ENCODE peak calls at places on chromosomes 16 and 17, in four cellular contexts. One of them, this sample, is unnamed.

GRCh38 chr17:8875957-8876356 is 8.5 kb upstream of the PIK3R6 start:
- DNase-seq in fibroblast of lung: peak
- DNase-seq in cerebellar cortex: no peak
- DNase-seq in stomach: no peak
- DNase-seq in this sample: peak

GRCh38 chr17:32288600-32288999 is 23.0 kb downstream of the RHBDL3 start:
- DNase-seq in fibroblast of lung: no peak
- DNase-seq in cerebellar cortex: no peak
- DNase-seq in stomach: no peak
- DNase-seq in this sample: no peak

GRCh38 chr16:30488764-30489595 is 16.4 kb downstream of the ITGAL start:
- DNase-seq in fibroblast of lung: no peak
- DNase-seq in cerebellar cortex: no peak
- DNase-seq in stomach: no peak
- DNase-seq in this sample: no peak

GRCh38 chr17:33039874-33040273 is 48.2 kb downstream of the SPACA3 start:
- DNase-seq in fibroblast of lung: peak
- DNase-seq in cerebellar cortex: peak
- DNase-seq in stomach: no peak
- DNase-seq in this sample: peak

GRCh38 chr17:28716740-28717577 is 709 bp downstream of the RAB34 start:
- DNase-seq in fibroblast of lung: peak
- DNase-seq in cerebellar cortex: no peak
- DNase-seq in stomach: no peak
- DNase-seq in this sample: peak

GRCh38 chr17:67711916-67712315 is 5.8 kb upstream of the NOL11 start:
- DNase-seq in fibroblast of lung: no peak
- DNase-seq in cerebellar cortex: no peak
- DNase-seq in stomach: no peak
- DNase-seq in this sample: no peak

GRCh38 chr17:51091635-51092034 is 29.0 kb downstream of the SPAG9 start:
- DNase-seq in fibroblast of lung: no peak
- DNase-seq in cerebellar cortex: no peak
- DNase-seq in stomach: no peak
- DNase-seq in this sample: no peak

GRCh38 chr16:7405166-7405565 is 72.5 kb downstream of the RBFOX1 start:
- DNase-seq in fibroblast of lung: no peak
- DNase-seq in cerebellar cortex: no peak
- DNase-seq in stomach: peak
- DNase-seq in this sample: peak

GRCh38 chr16:31135535-31136286 is at the start of gene PRSS8:
- DNase-seq in fibroblast of lung: no peak
- DNase-seq in cerebellar cortex: no peak
- DNase-seq in stomach: peak
- DNase-seq in this sample: no peak

GRCh38 chr16:49458656-49459445 is 85.2 kb downstream of the C16orf78 start:
- DNase-seq in fibroblast of lung: no peak
- DNase-seq in cerebellar cortex: no peak
- DNase-seq in stomach: peak
- DNase-seq in this sample: no peak

GRCh38 chr16:47581114-47581513 is 120.0 kb downstream of the PHKB start:
- DNase-seq in fibroblast of lung: no peak
- DNase-seq in cerebellar cortex: no peak
- DNase-seq in stomach: no peak
- DNase-seq in this sample: no peak

GRCh38 chr17:6209829-6210228 is 139.7 kb downstream of the WSCD1 start:
- DNase-seq in fibroblast of lung: no peak
- DNase-seq in cerebellar cortex: no peak
- DNase-seq in stomach: no peak
- DNase-seq in this sample: no peak

GRCh38 chr17:73165616-73166404 is 1.0 kb downstream of the SSTR2 start:
- DNase-seq in fibroblast of lung: no peak
- DNase-seq in cerebellar cortex: peak
- DNase-seq in stomach: no peak
- DNase-seq in this sample: no peak

GRCh38 chr16:3012828-3013420 is at the start of gene CLDN9:
- DNase-seq in fibroblast of lung: no peak
- DNase-seq in cerebellar cortex: no peak
- DNase-seq in stomach: peak
- DNase-seq in this sample: no peak

GRCh38 chr16:50160495-50161164 is 7.5 kb downstream of the TENT4B start:
- DNase-seq in fibroblast of lung: peak
- DNase-seq in cerebellar cortex: no peak
- DNase-seq in stomach: no peak
- DNase-seq in this sample: peak

GRCh38 chr16:27439273-27440018 is 37.5 kb downstream of the IL21R start:
- DNase-seq in fibroblast of lung: no peak
- DNase-seq in cerebellar cortex: no peak
- DNase-seq in stomach: no peak
- DNase-seq in this sample: no peak

GRCh38 chr16:49537924-49538455 is 164.4 kb downstream of the C16orf78 start:
- DNase-seq in fibroblast of lung: no peak
- DNase-seq in cerebellar cortex: no peak
- DNase-seq in stomach: no peak
- DNase-seq in this sample: no peak

GRCh38 chr16:89210904-89211515 is 6.5 kb upstream of the ZNF778 start:
- DNase-seq in fibroblast of lung: no peak
- DNase-seq in cerebellar cortex: peak
- DNase-seq in stomach: no peak
- DNase-seq in this sample: peak

GRCh38 chr17:34624767-34625389 is 45.5 kb downstream of the TMEM132E start:
- DNase-seq in fibroblast of lung: no peak
- DNase-seq in cerebellar cortex: no peak
- DNase-seq in stomach: no peak
- DNase-seq in this sample: no peak

GRCh38 chr16:30095166-30096078 is 591 bp downstream of the YPEL3 start:
- DNase-seq in fibroblast of lung: no peak
- DNase-seq in cerebellar cortex: no peak
- DNase-seq in stomach: no peak
- DNase-seq in this sample: no peak

GRCh38 chr17:57819273-57819672 is 30.6 kb downstream of the MRPS23 start:
- DNase-seq in fibroblast of lung: peak
- DNase-seq in cerebellar cortex: no peak
- DNase-seq in stomach: no peak
- DNase-seq in this sample: no peak

GRCh38 chr16:79897087-79897443 is 296.5 kb upstream of the MAF start:
- DNase-seq in fibroblast of lung: no peak
- DNase-seq in cerebellar cortex: no peak
- DNase-seq in stomach: no peak
- DNase-seq in this sample: no peak

GRCh38 chr16:85114909-85115567 is 2.8 kb upstream of the CIBAR2 start:
- DNase-seq in fibroblast of lung: peak
- DNase-seq in cerebellar cortex: peak
- DNase-seq in stomach: peak
- DNase-seq in this sample: peak

GRCh38 chr17:53979991-53980390 is 157.3 kb downstream of the KIF2B start:
- DNase-seq in fibroblast of lung: no peak
- DNase-seq in cerebellar cortex: no peak
- DNase-seq in stomach: no peak
- DNase-seq in this sample: no peak

GRCh38 chr16:67115649-67116048 is 5.9 kb downstream of the PHAF1 start:
- DNase-seq in fibroblast of lung: peak
- DNase-seq in cerebellar cortex: no peak
- DNase-seq in stomach: no peak
- DNase-seq in this sample: peak

GRCh38 chr16:48250520-48251278 is 3.4 kb upstream of the ABCC11 start:
- DNase-seq in fibroblast of lung: no peak
- DNase-seq in cerebellar cortex: no peak
- DNase-seq in stomach: no peak
- DNase-seq in this sample: no peak